ENCODE peak calls at places on chromosome 13, in seven cellular contexts. One of them, this sample, is unnamed.

GRCh38 chr13:36248700-36249099 is 34.3 kb upstream of the SOHLH2 start:
- DNase-seq in AG04450: no peak
- DNase-seq in tibial artery: no peak
- DNase-seq in esophagus muscularis mucosa: no peak
- DNase-seq in heart right ventricle: no peak
- DNase-seq in fibroblast of lung: no peak
- DNase-seq in lung: no peak
- DNase-seq in this sample: no peak

GRCh38 chr13:30362005-30362788 is 54.8 kb upstream of the KATNAL1 start:
- DNase-seq in AG04450: no peak
- DNase-seq in esophagus muscularis mucosa: no peak
- DNase-seq in fibroblast of lung: no peak
- DNase-seq in tibial artery: no peak
- DNase-seq in lung: no peak
- DNase-seq in heart right ventricle: no peak
- DNase-seq in this sample: no peak

GRCh38 chr13:24670927-24671326 is 9.3 kb upstream of the ATP12A start:
- DNase-seq in heart right ventricle: no peak
- DNase-seq in esophagus muscularis mucosa: no peak
- DNase-seq in AG04450: no peak
- DNase-seq in tibial artery: no peak
- DNase-seq in fibroblast of lung: peak
- DNase-seq in lung: no peak
- DNase-seq in this sample: no peak

GRCh38 chr13:95564091-95564490 is 11.6 kb downstream of the CLDN10 start:
- DNase-seq in AG04450: no peak
- DNase-seq in lung: no peak
- DNase-seq in esophagus muscularis mucosa: no peak
- DNase-seq in fibroblast of lung: no peak
- DNase-seq in tibial artery: no peak
- DNase-seq in heart right ventricle: no peak
- DNase-seq in this sample: no peak

GRCh38 chr13:86109107-86109506 is 309.9 kb upstream of the SLITRK6 start:
- DNase-seq in heart right ventricle: no peak
- DNase-seq in esophagus muscularis mucosa: no peak
- DNase-seq in lung: no peak
- DNase-seq in fibroblast of lung: no peak
- DNase-seq in tibial artery: no peak
- DNase-seq in AG04450: no peak
- DNase-seq in this sample: no peak

GRCh38 chr13:104847863-104848262 is 1687.6 kb downstream of the EFNB2 start:
- DNase-seq in tibial artery: no peak
- DNase-seq in lung: no peak
- DNase-seq in AG04450: no peak
- DNase-seq in esophagus muscularis mucosa: no peak
- DNase-seq in heart right ventricle: no peak
- DNase-seq in fibroblast of lung: no peak
- DNase-seq in this sample: no peak

GRCh38 chr13:43730642-43731041 is 56.1 kb downstream of the ENOX1 start:
- DNase-seq in AG04450: peak
- DNase-seq in tibial artery: no peak
- DNase-seq in heart right ventricle: peak
- DNase-seq in esophagus muscularis mucosa: no peak
- DNase-seq in fibroblast of lung: peak
- DNase-seq in lung: no peak
- DNase-seq in this sample: peak

GRCh38 chr13:97719759-97720158 is 233.7 kb upstream of the IPO5 start:
- DNase-seq in esophagus muscularis mucosa: peak
- DNase-seq in heart right ventricle: no peak
- DNase-seq in lung: no peak
- DNase-seq in fibroblast of lung: peak
- DNase-seq in AG04450: no peak
- DNase-seq in tibial artery: no peak
- DNase-seq in this sample: no peak

GRCh38 chr13:112931028-112931934 is 37.7 kb upstream of the MCF2L start:
- DNase-seq in AG04450: peak
- DNase-seq in fibroblast of lung: peak
- DNase-seq in esophagus muscularis mucosa: no peak
- DNase-seq in tibial artery: no peak
- DNase-seq in heart right ventricle: no peak
- DNase-seq in lung: no peak
- DNase-seq in this sample: peak

GRCh38 chr13:61546413-61546812 is 130.8 kb upstream of the PCDH20 start:
- DNase-seq in lung: no peak
- DNase-seq in tibial artery: no peak
- DNase-seq in AG04450: no peak
- DNase-seq in heart right ventricle: no peak
- DNase-seq in esophagus muscularis mucosa: no peak
- DNase-seq in fibroblast of lung: no peak
- DNase-seq in this sample: no peak

GRCh38 chr13:112857914-112858490 is 111.0 kb upstream of the MCF2L start:
- DNase-seq in heart right ventricle: no peak
- DNase-seq in tibial artery: no peak
- DNase-seq in fibroblast of lung: no peak
- DNase-seq in AG04450: no peak
- DNase-seq in esophagus muscularis mucosa: no peak
- DNase-seq in lung: no peak
- DNase-seq in this sample: no peak

GRCh38 chr13:62482351-62482750 is 1066.7 kb upstream of the PCDH20 start:
- DNase-seq in AG04450: no peak
- DNase-seq in fibroblast of lung: peak
- DNase-seq in lung: no peak
- DNase-seq in esophagus muscularis mucosa: no peak
- DNase-seq in heart right ventricle: no peak
- DNase-seq in tibial artery: no peak
- DNase-seq in this sample: no peak

GRCh38 chr13:110394371-110394841 is 87.3 kb downstream of the COL4A2 start:
- DNase-seq in lung: no peak
- DNase-seq in fibroblast of lung: peak
- DNase-seq in heart right ventricle: no peak
- DNase-seq in tibial artery: no peak
- DNase-seq in AG04450: no peak
- DNase-seq in esophagus muscularis mucosa: no peak
- DNase-seq in this sample: no peak

GRCh38 chr13:25109341-25109740 is 13.4 kb downstream of the PABPC3 start:
- DNase-seq in heart right ventricle: no peak
- DNase-seq in lung: no peak
- DNase-seq in tibial artery: no peak
- DNase-seq in AG04450: no peak
- DNase-seq in fibroblast of lung: peak
- DNase-seq in esophagus muscularis mucosa: peak
- DNase-seq in this sample: no peak

GRCh38 chr13:73059460-73060250 is 850 bp downstream of the KLF5 start:
- DNase-seq in lung: peak
- DNase-seq in esophagus muscularis mucosa: no peak
- DNase-seq in tibial artery: peak
- DNase-seq in heart right ventricle: peak
- DNase-seq in AG04450: no peak
- DNase-seq in fibroblast of lung: peak
- DNase-seq in this sample: no peak

GRCh38 chr13:101757446-101758039 is 305.1 kb downstream of the ITGBL1 start:
- DNase-seq in esophagus muscularis mucosa: no peak
- DNase-seq in lung: no peak
- DNase-seq in heart right ventricle: no peak
- DNase-seq in tibial artery: no peak
- DNase-seq in AG04450: no peak
- DNase-seq in fibroblast of lung: peak
- DNase-seq in this sample: no peak

GRCh38 chr13:100235311-100235901 is 146.5 kb downstream of the PCCA start:
- DNase-seq in tibial artery: no peak
- DNase-seq in esophagus muscularis mucosa: no peak
- DNase-seq in AG04450: no peak
- DNase-seq in fibroblast of lung: peak
- DNase-seq in heart right ventricle: peak
- DNase-seq in lung: no peak
- DNase-seq in this sample: no peak

GRCh38 chr13:48928781-48929430 is 46.8 kb upstream of the FNDC3A start:
- DNase-seq in fibroblast of lung: no peak
- DNase-seq in tibial artery: no peak
- DNase-seq in esophagus muscularis mucosa: no peak
- DNase-seq in lung: no peak
- DNase-seq in heart right ventricle: no peak
- DNase-seq in AG04450: no peak
- DNase-seq in this sample: no peak

GRCh38 chr13:41562083-41562482 is 104.7 kb downstream of the RGCC start:
- DNase-seq in lung: no peak
- DNase-seq in tibial artery: no peak
- DNase-seq in fibroblast of lung: peak
- DNase-seq in heart right ventricle: peak
- DNase-seq in AG04450: peak
- DNase-seq in esophagus muscularis mucosa: no peak
- DNase-seq in this sample: no peak

GRCh38 chr13:49371943-49372636 is 71.8 kb downstream of the CAB39L start:
- DNase-seq in esophagus muscularis mucosa: no peak
- DNase-seq in lung: no peak
- DNase-seq in heart right ventricle: no peak
- DNase-seq in tibial artery: no peak
- DNase-seq in fibroblast of lung: peak
- DNase-seq in AG04450: no peak
- DNase-seq in this sample: no peak

GRCh38 chr13:87274209-87274819 is 396.9 kb upstream of the SLITRK5 start:
- DNase-seq in heart right ventricle: peak
- DNase-seq in esophagus muscularis mucosa: no peak
- DNase-seq in tibial artery: no peak
- DNase-seq in fibroblast of lung: peak
- DNase-seq in lung: peak
- DNase-seq in AG04450: peak
- DNase-seq in this sample: no peak
- H3K4me3 ChIP-seq in heart right ventricle: no peak
- H3K4me3 ChIP-seq in esophagus muscularis mucosa: no peak
- H3K4me3 ChIP-seq in tibial artery: no peak
- H3K4me3 ChIP-seq in fibroblast of lung: no peak
- H3K4me3 ChIP-seq in lung: no peak
- H3K4me3 ChIP-seq in AG04450: no peak
- H3K4me3 ChIP-seq in this sample: no peak

GRCh38 chr13:37326319-37326718 is 220.9 kb upstream of the CSNK1A1L start:
- DNase-seq in AG04450: no peak
- DNase-seq in lung: no peak
- DNase-seq in esophagus muscularis mucosa: no peak
- DNase-seq in tibial artery: no peak
- DNase-seq in fibroblast of lung: no peak
- DNase-seq in heart right ventricle: no peak
- DNase-seq in this sample: no peak
- TF ChIP-seq CTCF in AG04450: no peak
- TF ChIP-seq CTCF in lung: no peak
- TF ChIP-seq CTCF in esophagus muscularis mucosa: no peak
- TF ChIP-seq CTCF in tibial artery: no peak
- TF ChIP-seq CTCF in fibroblast of lung: no peak
- TF ChIP-seq CTCF in heart right ventricle: no peak
- TF ChIP-seq CTCF in this sample: no peak

GRCh38 chr13:113933901-113934300 is 40.0 kb downstream of the C13orf46 start:
- DNase-seq in AG04450: no peak
- DNase-seq in tibial artery: peak
- DNase-seq in esophagus muscularis mucosa: no peak
- DNase-seq in fibroblast of lung: no peak
- DNase-seq in heart right ventricle: no peak
- DNase-seq in lung: no peak
- DNase-seq in this sample: no peak
- H3K4me3 ChIP-seq in AG04450: no peak
- H3K4me3 ChIP-seq in tibial artery: no peak
- H3K4me3 ChIP-seq in esophagus muscularis mucosa: no peak
- H3K4me3 ChIP-seq in fibroblast of lung: no peak
- H3K4me3 ChIP-seq in heart right ventricle: no peak
- H3K4me3 ChIP-seq in lung: no peak
- H3K4me3 ChIP-seq in this sample: no peak

GRCh38 chr13:22212576-22212975 is 541.7 kb downstream of the FGF9 start:
- DNase-seq in heart right ventricle: no peak
- DNase-seq in AG04450: no peak
- DNase-seq in lung: no peak
- DNase-seq in esophagus muscularis mucosa: no peak
- DNase-seq in tibial artery: no peak
- DNase-seq in fibroblast of lung: no peak
- DNase-seq in this sample: no peak

GRCh38 chr13:22214184-22214583 is 543.3 kb downstream of the FGF9 start:
- DNase-seq in AG04450: no peak
- DNase-seq in heart right ventricle: no peak
- DNase-seq in fibroblast of lung: no peak
- DNase-seq in tibial artery: no peak
- DNase-seq in esophagus muscularis mucosa: no peak
- DNase-seq in lung: no peak
- DNase-seq in this sample: no peak

GRCh38 chr13:22210134-22210930 is 539.5 kb downstream of the FGF9 start:
- DNase-seq in esophagus muscularis mucosa: no peak
- DNase-seq in tibial artery: no peak
- DNase-seq in fibroblast of lung: no peak
- DNase-seq in lung: no peak
- DNase-seq in AG04450: no peak
- DNase-seq in heart right ventricle: no peak
- DNase-seq in this sample: no peak

GRCh38 chr13:22211876-22212275 is 541.0 kb downstream of the FGF9 start:
- DNase-seq in lung: no peak
- DNase-seq in AG04450: no peak
- DNase-seq in esophagus muscularis mucosa: no peak
- DNase-seq in fibroblast of lung: no peak
- DNase-seq in tibial artery: no peak
- DNase-seq in heart right ventricle: no peak
- DNase-seq in this sample: no peak
- TF ChIP-seq CTCF in lung: no peak
- TF ChIP-seq CTCF in AG04450: no peak
- TF ChIP-seq CTCF in esophagus muscularis mucosa: no peak
- TF ChIP-seq CTCF in fibroblast of lung: no peak
- TF ChIP-seq CTCF in tibial artery: no peak
- TF ChIP-seq CTCF in heart right ventricle: no peak
- TF ChIP-seq CTCF in this sample: no peak

GRCh38 chr13:74063533-74064100 is 70.6 kb downstream of the KLF12 start:
- DNase-seq in AG04450: no peak
- DNase-seq in tibial artery: no peak
- DNase-seq in fibroblast of lung: no peak
- DNase-seq in esophagus muscularis mucosa: no peak
- DNase-seq in lung: no peak
- DNase-seq in heart right ventricle: no peak
- DNase-seq in this sample: no peak
- H3K4me3 ChIP-seq in AG04450: no peak
- H3K4me3 ChIP-seq in tibial artery: peak
- H3K4me3 ChIP-seq in fibroblast of lung: peak
- H3K4me3 ChIP-seq in esophagus muscularis mucosa: peak
- H3K4me3 ChIP-seq in lung: no peak
- H3K4me3 ChIP-seq in heart right ventricle: no peak
- H3K4me3 ChIP-seq in this sample: no peak

GRCh38 chr13:50393641-50394040 is 378.4 kb downstream of the KCNRG start:
- DNase-seq in tibial artery: no peak
- DNase-seq in AG04450: no peak
- DNase-seq in heart right ventricle: no peak
- DNase-seq in fibroblast of lung: peak
- DNase-seq in lung: no peak
- DNase-seq in esophagus muscularis mucosa: no peak
- DNase-seq in this sample: no peak
- TF ChIP-seq CTCF in tibial artery: no peak
- TF ChIP-seq CTCF in AG04450: no peak
- TF ChIP-seq CTCF in heart right ventricle: no peak
- TF ChIP-seq CTCF in fibroblast of lung: no peak
- TF ChIP-seq CTCF in lung: no peak
- TF ChIP-seq CTCF in esophagus muscularis mucosa: no peak
- TF ChIP-seq CTCF in this sample: no peak

DNA sequence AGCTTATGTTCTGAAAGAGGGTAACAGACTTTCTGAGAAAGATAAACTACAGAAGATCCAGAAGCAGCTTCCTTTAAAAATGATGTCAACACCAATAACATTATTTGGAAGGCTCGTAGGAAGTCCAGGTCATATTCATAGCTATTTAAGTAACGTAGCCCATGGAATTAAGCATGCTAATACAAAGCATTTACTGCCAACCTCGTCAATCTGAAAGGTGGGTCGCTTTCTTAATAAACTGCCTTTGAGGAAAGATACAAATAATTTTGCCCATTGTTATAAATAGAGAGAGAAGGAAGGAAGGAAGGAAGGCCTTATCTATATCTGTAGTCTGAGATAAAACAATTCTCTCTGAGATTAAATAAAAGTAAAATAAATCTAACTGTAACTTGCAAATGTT is 80.3 kb downstream of the STARD13 start:
- DNase-seq in lung: no peak
- DNase-seq in heart right ventricle: no peak
- DNase-seq in esophagus muscularis mucosa: no peak
- DNase-seq in fibroblast of lung: no peak
- DNase-seq in AG04450: no peak
- DNase-seq in tibial artery: no peak
- DNase-seq in this sample: no peak
- H3K4me3 ChIP-seq in lung: no peak
- H3K4me3 ChIP-seq in heart right ventricle: peak
- H3K4me3 ChIP-seq in esophagus muscularis mucosa: peak
- H3K4me3 ChIP-seq in fibroblast of lung: peak
- H3K4me3 ChIP-seq in AG04450: peak
- H3K4me3 ChIP-seq in tibial artery: peak
- H3K4me3 ChIP-seq in this sample: peak

This sample was measured in AG04449.